ENCODE peak calls at places on chromosome 3, in nine cellular contexts. S is activated CD4-positive, alpha-beta memory T cell treated with anti-CD3 and anti-CD28 coated beads for 36 hours; Q is NCI-H69; B is HEK293T; W is AG04450; E is Panc1; Y is T-helper 1 cell; Z is T-helper 2 cell; M is nucleus accumbens. C is an unnamed sample.

GRCh38 chr3:127524300-127524896 is 66.1 kb downstream of the TPRA1 start:
- DNase-seq in E (no peak), Z (no peak), W (no peak), M (no peak), S (no peak), Q (peak), B (no peak), Y (no peak), C (no peak)

GRCh38 chr3:13638927-13639326 is 90.0 kb downstream of the FBLN2 start:
- DNase-seq in E (no peak), Z (no peak), Q (no peak), M (no peak), Y (no peak), B (no peak), W (no peak), S (no peak), C (no peak)

GRCh38 chr3:111326144-111326995 is 215.6 kb upstream of the CD96 start:
- DNase-seq in Z (no peak), Q (no peak), E (no peak), W (peak), M (no peak), S (peak), B (no peak), Y (no peak), C (no peak)

GRCh38 chr3:168085491-168086119 is 10.1 kb downstream of the GOLIM4 start:
- DNase-seq in B (no peak), W (no peak), Y (no peak), S (no peak), Z (no peak), M (no peak), Q (peak), E (no peak), C (no peak)

GRCh38 chr3:148681080-148681479 is 16.6 kb upstream of the AGTR1 start:
- DNase-seq in W (no peak), E (peak), Q (no peak), S (no peak), Y (no peak), Z (no peak), M (no peak), B (no peak), C (no peak)

GRCh38 chr3:128495435-128495970 is 2.5 kb upstream of the GATA2 start:
- DNase-seq in S (no peak), Y (no peak), Z (no peak), B (no peak), Q (no peak), W (no peak), M (no peak), E (no peak), C (peak)

GRCh38 chr3:53254190-53254809 is 1.5 kb downstream of the TKT start:
- DNase-seq in B (no peak), Z (no peak), S (no peak), Q (peak), E (no peak), Y (no peak), M (no peak), W (no peak), C (no peak)

GRCh38 chr3:117790256-117790987 is 1080.8 kb downstream of the TUSC7 start:
- DNase-seq in Y (no peak), B (no peak), S (no peak), Z (no peak), W (no peak), Q (no peak), M (no peak), E (no peak), C (no peak)

GRCh38 chr3:195059006-195059350 is 212.0 kb downstream of the XXYLT1 start:
- DNase-seq in E (no peak), Y (no peak), B (no peak), Q (no peak), S (no peak), Z (no peak), M (no peak), W (no peak), C (no peak)

GRCh38 chr3:106241593-106241992 is 372.8 kb upstream of the CBLB start:
- DNase-seq in Y (no peak), W (no peak), Z (no peak), Q (peak), S (no peak), M (no peak), E (no peak), B (no peak), C (no peak)

C was measured in naive thymus-derived CD8-positive, alpha-beta T cell.